ENCODE peak calls at places on chromosomes 11 and 22, in five cellular contexts. V is HFF-Myc; S is CD8-positive, alpha-beta T cell; I is psoas muscle; R is thyroid gland. X is an unnamed sample.

GRCh38 chr22:45673482-45674175 is 2.0 kb downstream of the ATXN10 start:
- DNase-seq in V (no peak), S (no peak), I (no peak), R (no peak), X (no peak)

GRCh38 chr22:38032681-38033521 is 24.3 kb upstream of the PICK1 start:
- DNase-seq in I (no peak), V (peak), S (no peak), R (no peak), X (no peak)

GRCh38 chr11:127898422-127899365 is 688.7 kb downstream of the ETS1 start:
- DNase-seq in R (no peak), V (no peak), S (no peak), I (no peak), X (peak)

GRCh38 chr11:128089962-128090361 is 497.4 kb downstream of the ETS1 start:
- DNase-seq in I (no peak), S (no peak), R (no peak), V (no peak), X (no peak)

GRCh38 chr22:23245045-23245798 is 64.9 kb downstream of the BCR start:
- DNase-seq in V (no peak), R (no peak), I (no peak), S (no peak), X (no peak)

GRCh38 chr11:37710031-37710430 is 1112.0 kb upstream of the RAG2 start:
- DNase-seq in R (no peak), V (no peak), I (no peak), S (no peak), X (no peak)

GRCh38 chr11:17720796-17721171 is 1.4 kb downstream of the MYOD1 start:
- DNase-seq in R (no peak), S (no peak), I (no peak), V (no peak), X (no peak)

GRCh38 chr22:45977551-45978274 is 751 bp upstream of the WNT7B start:
- DNase-seq in R (peak), S (no peak), I (no peak), V (no peak), X (no peak)

GRCh38 chr11:14578551-14578956 is 58.4 kb upstream of the PSMA1 start:
- DNase-seq in I (no peak), S (peak), V (peak), R (no peak), X (no peak)

GRCh38 chr22:46588279-46589140 is 31.7 kb upstream of the GRAMD4 start:
- DNase-seq in S (no peak), R (peak), V (no peak), I (no peak), X (peak)

GRCh38 chr11:33177676-33178336 is 16.5 kb upstream of the CSTF3 start:
- DNase-seq in R (no peak), S (no peak), I (no peak), V (no peak), X (no peak)

GRCh38 chr11:44600261-44600660 is 34.8 kb downstream of the CD82 start:
- DNase-seq in I (no peak), R (no peak), V (no peak), S (no peak), X (no peak)

GRCh38 chr11:72773291-72773690 is 20.6 kb downstream of the STARD10 start:
- DNase-seq in I (peak), S (no peak), V (no peak), R (no peak), X (no peak)

GRCh38 chr11:69115586-69116560 is 39.9 kb upstream of the SMIM38 start:
- DNase-seq in R (peak), S (no peak), I (no peak), V (no peak), X (peak)

GRCh38 chr11:114348200-114349191 is 51.8 kb downstream of the C11orf71 start:
- DNase-seq in V (peak), I (no peak), R (peak), S (peak), X (no peak)

GRCh38 chr11:126101930-126102283 is 39.2 kb upstream of the CDON start:
- DNase-seq in V (no peak), S (no peak), I (no peak), R (no peak), X (no peak)

GRCh38 chr11:78208257-78209165 is 19.8 kb downstream of the USP35 start:
- DNase-seq in R (no peak), I (no peak), S (no peak), V (no peak), X (no peak)

GRCh38 chr22:25404923-25405853 is 159.3 kb upstream of the GRK3 start:
- DNase-seq in R (peak), I (peak), V (no peak), S (peak), X (peak)

GRCh38 chr11:67393990-67394389 is 2.2 kb downstream of the RAD9A start:
- DNase-seq in R (peak), S (no peak), I (no peak), V (no peak), X (no peak)

GRCh38 chr11:5596611-5597201 is at the start of gene TRIM6:
- DNase-seq in S (no peak), I (peak), R (peak), V (no peak), X (peak)

GRCh38 chr11:125286486-125286885 is 121.9 kb downstream of the PKNOX2 start:
- DNase-seq in I (no peak), S (no peak), V (no peak), R (no peak), X (peak)

GRCh38 chr11:35918716-35919115 is 25.1 kb upstream of the LDLRAD3 start:
- DNase-seq in S (no peak), R (no peak), I (no peak), V (no peak), X (no peak)

GRCh38 chr11:77093056-77093891 is 9.4 kb upstream of the OMP start:
- DNase-seq in S (no peak), R (no peak), I (no peak), V (no peak), X (peak)

GRCh38 chr22:44304906-44305305 is 7.8 kb downstream of the SHISAL1 start:
- DNase-seq in V (no peak), S (no peak), I (no peak), R (no peak), X (no peak)

GRCh38 chr11:30505603-30506002 is 80.5 kb downstream of the MPPED2 start:
- DNase-seq in V (no peak), R (no peak), S (no peak), I (no peak), X (no peak)

GRCh38 chr11:134398079-134398444 is 14.0 kb downstream of the B3GAT1 start:
- DNase-seq in V (no peak), S (no peak), R (no peak), I (no peak), X (no peak)

GRCh38 chr22:43476341-43476740 is 64.5 kb downstream of the MPPED1 start:
- DNase-seq in V (no peak), I (no peak), S (no peak), R (no peak), X (peak)

GRCh38 chr22:31870890-31871289 is 73.4 kb upstream of the YWHAH start:
- DNase-seq in S (no peak), V (no peak), I (no peak), R (no peak), X (no peak)

DNA sequence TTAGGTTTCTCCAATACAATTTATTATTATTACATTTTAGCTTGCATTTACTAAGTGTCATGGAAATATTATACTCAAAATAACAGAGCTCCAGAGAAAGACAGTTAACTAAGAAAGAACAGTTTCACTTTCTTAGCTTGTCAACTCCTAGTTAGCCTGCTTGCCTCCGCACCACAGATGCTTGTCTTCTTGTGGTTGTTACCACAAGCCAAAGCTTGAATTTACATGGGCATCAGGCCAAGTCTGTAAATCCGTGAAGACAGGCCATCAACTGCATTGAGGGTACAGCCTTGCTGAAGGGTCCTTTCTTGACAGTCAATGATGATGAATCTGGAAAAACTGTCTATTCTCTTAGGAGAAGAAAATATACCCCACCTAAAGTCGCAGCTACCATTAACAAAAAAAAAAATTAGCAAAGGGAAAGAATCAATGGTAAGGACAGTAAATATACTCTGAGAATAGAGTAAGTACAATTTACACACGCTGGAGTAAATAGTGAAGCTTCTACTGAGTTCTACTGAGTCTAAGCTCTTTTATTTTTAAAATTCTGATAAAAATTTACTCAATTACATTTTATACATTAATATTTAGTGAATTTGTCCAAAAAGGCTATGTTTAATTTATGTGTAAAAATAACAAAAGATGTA is 15.6 kb upstream of the DENND5A start:
- DNase-seq in I (no peak), R (no peak), V (no peak), S (peak), X (no peak)
- H3K4me3 ChIP-seq in I (no peak), R (no peak), V (no peak), S (peak), X (no peak)

GRCh38 chr11:115679945-115680344 is 175.7 kb upstream of the CADM1 start:
- DNase-seq in S (no peak), I (no peak), R (peak), V (no peak), X (no peak)
- TF ChIP-seq CTCF in S (no peak), I (no peak), R (no peak), V (no peak), X (no peak)

DNA sequence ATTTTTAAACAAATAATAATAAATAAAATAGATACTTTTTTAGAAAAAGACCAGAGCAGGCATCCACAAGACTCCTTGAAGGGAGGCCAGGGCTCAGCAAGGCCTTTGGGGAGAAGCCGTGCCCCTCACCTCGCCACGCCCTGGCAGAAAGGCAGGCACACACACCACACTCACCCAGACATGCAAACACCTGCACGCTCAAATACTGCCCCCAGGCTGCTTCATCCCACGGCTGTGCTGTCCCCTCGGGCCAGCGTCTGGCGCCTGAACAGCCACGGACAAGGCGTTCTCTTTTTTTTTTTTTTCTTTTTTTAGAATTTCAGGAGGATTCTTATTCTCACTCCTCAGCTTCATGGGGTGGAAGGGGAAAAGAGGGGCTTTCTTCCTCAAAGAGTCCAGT is 1.5 kb downstream of the FADS3 start:
- DNase-seq in I (no peak), S (no peak), R (no peak), V (no peak), X (no peak)
- H3K4me3 ChIP-seq in I (peak), S (no peak), R (no peak), V (peak), X (peak)

GRCh38 chr22:48976556-48977535 is 850.8 kb downstream of the BRD1 start:
- DNase-seq in S (no peak), R (no peak), V (no peak), I (no peak), X (no peak)
- TF ChIP-seq CTCF in S (no peak), R (no peak), V (no peak), I (no peak), X (no peak)

GRCh38 chr11:1567052-1567720 is 4.9 kb downstream of the DUSP8 start:
- DNase-seq in R (no peak), V (no peak), I (no peak), S (peak), X (peak)

GRCh38 chr11:1569251-1569780 is 2.8 kb downstream of the DUSP8 start:
- DNase-seq in I (no peak), S (no peak), V (no peak), R (no peak), X (no peak)

GRCh38 chr11:1566381-1567051 is 5.6 kb downstream of the DUSP8 start:
- DNase-seq in V (no peak), S (no peak), I (no peak), R (no peak), X (peak)

GRCh38 chr11:1568451-1568911 is 3.6 kb downstream of the DUSP8 start:
- DNase-seq in R (no peak), S (peak), V (no peak), I (no peak), X (peak)

DNA sequence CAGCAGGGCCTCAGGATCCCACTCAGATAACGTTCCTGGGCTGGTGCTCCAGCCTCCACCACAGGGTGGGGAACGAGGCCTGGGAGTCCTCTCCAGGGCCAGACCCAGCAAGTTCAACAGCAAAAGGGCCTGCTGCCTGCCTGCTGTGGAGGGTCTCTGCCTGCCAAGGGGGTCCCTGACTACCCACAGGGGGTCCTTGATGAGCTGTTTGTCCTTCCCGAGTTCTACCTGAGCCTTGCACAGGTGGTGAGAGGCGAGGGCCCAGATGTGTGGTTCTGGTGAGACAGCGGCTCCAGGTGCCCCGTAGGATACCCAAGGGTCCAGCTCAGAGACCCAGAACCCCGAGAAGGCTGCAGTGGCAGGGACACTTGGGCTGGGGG is 4.4 kb downstream of the DUSP8 start:
- DNase-seq in I (no peak), R (no peak), S (peak), V (no peak), X (no peak)
- H3K4me3 ChIP-seq in I (no peak), R (no peak), S (no peak), V (no peak), X (no peak)

GRCh38 chr11:109856958-109857357 is 236.2 kb upstream of the ZC3H12C start:
- DNase-seq in R (no peak), S (no peak), I (no peak), V (no peak), X (no peak)
- TF ChIP-seq CTCF in R (no peak), S (no peak), I (no peak), V (no peak), X (no peak)

DNA sequence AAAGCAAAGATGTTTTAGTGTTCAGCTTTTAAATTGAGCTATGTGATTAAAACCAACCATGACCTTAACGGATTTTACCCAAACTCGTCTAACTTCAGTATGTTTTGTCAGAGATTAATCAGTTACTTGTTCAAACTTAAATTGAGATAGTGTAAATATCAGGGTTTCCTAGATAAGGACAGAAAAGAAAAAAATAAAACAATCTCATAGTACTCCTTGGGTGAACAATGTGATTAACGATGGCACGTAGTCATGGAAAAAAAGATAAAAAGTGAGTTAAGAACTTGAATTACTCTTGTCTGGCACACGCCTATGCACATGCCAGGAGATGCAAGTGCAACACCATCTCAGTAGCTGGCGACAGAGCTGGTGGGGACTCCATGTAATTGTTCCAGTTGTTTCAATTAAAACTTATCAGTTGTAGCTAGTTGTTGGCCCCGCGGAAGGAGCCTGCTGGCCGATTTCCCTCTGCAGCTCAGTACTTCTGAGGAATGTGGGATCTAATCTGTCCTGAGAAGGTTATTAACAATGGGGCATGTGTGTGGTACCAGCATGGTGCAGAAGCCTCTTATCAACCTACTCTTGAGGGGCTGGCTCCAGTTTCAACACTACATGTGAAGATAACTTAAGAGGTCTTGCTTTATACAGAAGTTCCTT is 3.0 kb downstream of the RASSF10 start:
- DNase-seq in S (no peak), R (peak), I (no peak), V (no peak), X (no peak)
- H3K4me3 ChIP-seq in S (no peak), R (no peak), I (peak), V (no peak), X (peak)

GRCh38 chr22:19769393-19769715 is 8.8 kb downstream of the TBX1 start:
- DNase-seq in S (no peak), V (no peak), I (no peak), R (no peak), X (peak)

GRCh38 chr22:19765477-19766234 is 5.1 kb downstream of the TBX1 start:
- DNase-seq in S (no peak), V (no peak), I (no peak), R (no peak), X (no peak)

GRCh38 chr22:19766506-19767426 is 6.2 kb downstream of the TBX1 start:
- DNase-seq in S (peak), R (peak), V (no peak), I (peak), X (peak)

GRCh38 chr22:19766235-19766505 is 5.6 kb downstream of the TBX1 start:
- DNase-seq in V (no peak), R (no peak), S (no peak), I (no peak), X (no peak)

DNA sequence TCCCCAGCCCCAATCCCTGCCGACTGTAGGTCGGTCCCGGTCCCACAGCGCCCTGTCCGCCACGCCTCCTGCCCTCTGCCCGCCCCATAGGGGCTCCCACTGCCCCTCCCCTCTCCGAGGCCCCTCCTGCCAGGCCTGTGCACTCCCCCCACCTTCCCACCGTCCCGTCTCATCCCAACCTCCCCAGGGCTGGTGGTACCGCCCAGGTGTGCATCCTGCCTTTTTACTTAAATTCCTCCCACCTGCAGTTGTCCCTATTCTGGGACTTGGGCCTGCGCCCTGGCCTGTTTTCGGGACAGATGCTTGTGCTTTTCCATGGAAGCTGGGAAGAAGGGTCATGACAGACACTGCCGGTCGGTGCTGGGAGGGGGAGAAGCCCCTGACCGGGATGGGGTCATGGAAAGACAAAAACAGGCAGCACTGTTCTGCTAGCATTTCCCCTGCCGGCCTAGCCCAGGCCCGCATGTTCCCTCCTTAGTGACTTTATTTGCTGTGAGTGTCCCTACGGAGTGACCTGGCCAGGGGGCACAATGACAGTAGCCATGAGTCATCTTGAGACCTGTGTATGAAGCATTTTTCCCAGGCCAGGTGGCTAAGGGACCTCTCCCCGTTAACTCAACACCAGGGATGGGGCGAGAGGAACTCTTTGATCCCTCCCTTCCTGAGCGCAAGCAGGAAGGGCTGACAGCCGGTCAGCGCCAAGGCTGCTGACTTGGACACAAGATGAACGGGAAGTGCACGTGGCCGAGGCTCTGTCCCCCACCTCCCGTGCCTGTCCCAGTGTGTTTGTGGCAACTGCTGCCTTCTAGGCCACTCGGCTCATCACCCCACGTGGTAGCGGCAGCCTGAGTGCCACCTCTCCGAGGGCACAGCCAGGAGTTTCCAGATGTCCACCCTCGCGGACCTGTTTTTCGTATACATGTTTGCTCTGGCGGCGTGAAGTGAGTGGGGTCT is 7.1 kb downstream of the TBX1 start:
- DNase-seq in R (peak), V (no peak), S (no peak), I (peak), X (peak)
- TF ChIP-seq CTCF in R (no peak), V (no peak), S (no peak), I (no peak), X (no peak)

GRCh38 chr22:39106326-39106725 is 9.3 kb downstream of the APOBEC3H start:
- DNase-seq in V (no peak), S (no peak), R (no peak), I (no peak), X (no peak)
- H3K4me3 ChIP-seq in V (no peak), S (no peak), R (no peak), I (no peak), X (no peak)

DNA sequence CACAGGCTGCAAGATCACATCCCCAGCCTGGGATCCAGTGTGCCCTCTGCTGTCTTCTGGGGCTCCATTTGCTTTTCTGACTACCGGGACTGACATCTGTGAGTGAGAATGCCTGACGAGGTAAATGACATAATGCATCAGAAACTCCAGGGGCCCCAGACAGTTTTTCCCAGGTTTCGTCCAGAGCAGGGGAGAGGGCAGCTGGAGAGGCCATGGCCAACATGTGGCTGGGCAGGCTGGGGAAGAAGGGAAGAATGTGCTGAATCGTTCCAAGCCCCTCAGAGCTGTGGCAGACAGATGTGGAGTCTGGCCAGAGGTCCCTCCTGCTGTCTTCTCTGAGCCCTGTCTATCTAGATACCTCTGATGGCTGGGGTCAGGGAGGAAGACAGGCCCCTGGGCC is 163.9 kb downstream of the TRIM29 start:
- DNase-seq in S (no peak), R (no peak), V (no peak), I (no peak), X (no peak)
- TF ChIP-seq CTCF in S (no peak), R (no peak), V (no peak), I (no peak), X (no peak)